ENCODE peak calls at places on chromosome 9, in five cellular contexts. D is heart left ventricle, S is dorsolateral prefrontal cortex, E is MCF 10A, K is T follicular helper cell. G is an unnamed sample.

GRCh38 chr9:27090716-27091115 is 18.3 kb upstream of the TEK start:
- DNase-seq in D (no peak), S (no peak), E (no peak), K (no peak), G (no peak)

GRCh38 chr9:37976714-37977477 is 73.0 kb upstream of the SLC25A51 start:
- DNase-seq in D (peak), S (no peak), E (peak), K (no peak), G (peak)

GRCh38 chr9:95505676-95506437 is 10.9 kb downstream of the PTCH1 start:
- DNase-seq in D (peak), S (peak), E (peak), K (no peak), G (no peak)

GRCh38 chr9:91825422-91825821 is 124.6 kb downstream of the ROR2 start:
- DNase-seq in D (no peak), S (no peak), E (peak), K (no peak), G (no peak)

GRCh38 chr9:36407122-36407723 is 7.2 kb upstream of the RNF38 start:
- DNase-seq in D (peak), S (peak), E (peak), K (peak), G (no peak)

GRCh38 chr9:121217609-121218292 is 16.1 kb upstream of the RAB14 start:
- DNase-seq in D (no peak), S (no peak), E (no peak), K (no peak), G (peak)

GRCh38 chr9:132780230-132781007 is 97.7 kb downstream of the AK8 start:
- DNase-seq in D (no peak), S (no peak), E (no peak), K (no peak), G (no peak)

GRCh38 chr9:97220894-97221477 is 86.5 kb upstream of the CCDC180 start:
- DNase-seq in D (no peak), S (no peak), E (no peak), K (no peak), G (no peak)

GRCh38 chr9:126697350-126697749 is 83.6 kb downstream of the LMX1B start:
- DNase-seq in D (no peak), S (no peak), E (no peak), K (no peak), G (no peak)

GRCh38 chr9:109600142-109600541 is 102.0 kb upstream of the PTPN3 start:
- DNase-seq in D (peak), S (no peak), E (peak), K (no peak), G (peak)

GRCh38 chr9:37300620-37301368 is 121.7 kb upstream of the GRHPR start:
- DNase-seq in D (no peak), S (no peak), E (peak), K (no peak), G (no peak)

GRCh38 chr9:135070198-135070951 is 17.1 kb upstream of the OLFM1 start:
- DNase-seq in D (no peak), S (peak), E (no peak), K (no peak), G (no peak)

GRCh38 chr9:134936021-134936761 is 18.5 kb upstream of the FCN1 start:
- DNase-seq in D (no peak), S (no peak), E (no peak), K (no peak), G (no peak)

GRCh38 chr9:35112257-35113020 is 3.2 kb downstream of the ATOSB start:
- DNase-seq in D (peak), S (no peak), E (peak), K (no peak), G (no peak)

GRCh38 chr9:24846248-24846912 is 300.7 kb upstream of the IZUMO3 start:
- DNase-seq in D (no peak), S (no peak), E (no peak), K (no peak), G (no peak)

GRCh38 chr9:76687861-76688374 is 76.3 kb upstream of the PCA3 start:
- DNase-seq in D (no peak), S (no peak), E (peak), K (no peak), G (peak)

GRCh38 chr9:117779760-117780159 is 75.6 kb downstream of the TLR4 start:
- DNase-seq in D (no peak), S (no peak), E (no peak), K (no peak), G (no peak)

GRCh38 chr9:122814545-122814944 is 13.8 kb downstream of the PDCL start:
- DNase-seq in D (no peak), S (no peak), E (no peak), K (no peak), G (no peak)

GRCh38 chr9:35748858-35749514 is at the start of the genes GBA2 and RGP1:
- DNase-seq in D (peak), S (peak), E (peak), K (no peak), G (no peak)

GRCh38 chr9:126481862-126482261 is 131.9 kb upstream of the LMX1B start:
- DNase-seq in D (no peak), S (no peak), E (no peak), K (no peak), G (no peak)

GRCh38 chr9:133529874-133530273 is 4.6 kb upstream of the ADAMTSL2 start:
- DNase-seq in D (no peak), S (no peak), E (no peak), K (no peak), G (no peak)

GRCh38 chr9:131593255-131593820 is 48.0 kb downstream of the PRRT1B start:
- DNase-seq in D (no peak), S (no peak), E (peak), K (no peak), G (no peak)

GRCh38 chr9:126114409-126114760 is 212.2 kb upstream of the MVB12B start:
- DNase-seq in D (no peak), S (no peak), E (no peak), K (no peak), G (no peak)

GRCh38 chr9:129513856-129514496 is 106.9 kb downstream of the C9orf50 start:
- DNase-seq in D (no peak), S (no peak), E (no peak), K (no peak), G (no peak)

GRCh38 chr9:121776009-121776738 is 124.7 kb downstream of the DAB2IP start:
- DNase-seq in D (no peak), S (peak), E (no peak), K (no peak), G (no peak)

GRCh38 chr9:135858491-135859185 is 48.7 kb downstream of the CAMSAP1 start:
- DNase-seq in D (no peak), S (no peak), E (peak), K (no peak), G (no peak)

GRCh38 chr9:87592554-87593394 is 95.1 kb downstream of the DAPK1 start:
- DNase-seq in D (peak), S (no peak), E (peak), K (no peak), G (no peak)

GRCh38 chr9:134304712-134305111 is 21.5 kb upstream of the RXRA start:
- DNase-seq in D (no peak), S (no peak), E (no peak), K (no peak), G (no peak)

GRCh38 chr9:135346438-135347050 is 133.0 kb upstream of the PPP1R26 start:
- DNase-seq in D (no peak), S (no peak), E (no peak), K (no peak), G (no peak)

GRCh38 chr9:125690679-125691078 is 16.3 kb downstream of the MAPKAP1 start:
- DNase-seq in D (no peak), S (no peak), E (no peak), K (no peak), G (no peak)

GRCh38 chr9:35859310-35859994 is 10.7 kb downstream of the OR13J1 start:
- DNase-seq in D (peak), S (no peak), E (peak), K (no peak), G (no peak)

GRCh38 chr9:108787664-108788048 is 68.1 kb downstream of the ACTL7B start:
- DNase-seq in D (no peak), S (no peak), E (peak), K (no peak), G (no peak)

GRCh38 chr9:136311433-136312375 is 7.8 kb upstream of the CCDC187 start:
- DNase-seq in D (no peak), S (no peak), E (no peak), K (no peak), G (no peak)

GRCh38 chr9:7284517-7284916 is 515.1 kb downstream of the DMAC1 start:
- DNase-seq in D (no peak), S (no peak), E (no peak), K (no peak), G (no peak)

G was measured in non-pigmented ciliary epithelial cell.